ENCODE peak calls at places on chromosomes 16 and 17, in five cellular contexts. One of them, this sample, is unnamed.

GRCh38 chr16:67873435-67874146 is 739 bp downstream of the EDC4 start:
- DNase-seq in mesendoderm: no peak
- DNase-seq in H9: no peak
- DNase-seq in IMR-90: peak; percentile 7
- DNase-seq in trophoblast cell: no peak
- DNase-seq in this sample: peak; percentile 38

GRCh38 chr17:27443491-27443890 is 12.8 kb upstream of the KSR1 start:
- DNase-seq in mesendoderm: no peak
- DNase-seq in H9: no peak
- DNase-seq in IMR-90: no peak
- DNase-seq in trophoblast cell: no peak
- DNase-seq in this sample: no peak

GRCh38 chr17:62614142-62614541 is 13.3 kb upstream of the MRC2 start:
- DNase-seq in mesendoderm: peak; percentile 74
- DNase-seq in H9: no peak
- DNase-seq in IMR-90: peak; percentile 92
- DNase-seq in trophoblast cell: no peak
- DNase-seq in this sample: peak; percentile 69

GRCh38 chr16:72649254-72649944 is 398.5 kb downstream of the ZFHX3 start:
- DNase-seq in mesendoderm: no peak
- DNase-seq in H9: no peak
- DNase-seq in IMR-90: no peak
- DNase-seq in trophoblast cell: no peak
- DNase-seq in this sample: no peak

GRCh38 chr16:69187891-69188451 is 1.0 kb downstream of the SNTB2 start:
- DNase-seq in mesendoderm: no peak
- DNase-seq in H9: no peak
- DNase-seq in IMR-90: no peak
- DNase-seq in trophoblast cell: peak; percentile 35
- DNase-seq in this sample: peak; percentile 66

GRCh38 chr16:21971856-21972255 is 18.7 kb downstream of the UQCRC2 start:
- DNase-seq in mesendoderm: no peak
- DNase-seq in H9: no peak
- DNase-seq in IMR-90: no peak
- DNase-seq in trophoblast cell: no peak
- DNase-seq in this sample: no peak

GRCh38 chr17:5823219-5823618 is 238.9 kb upstream of the NLRP1 start:
- DNase-seq in mesendoderm: no peak
- DNase-seq in H9: peak; percentile 36
- DNase-seq in IMR-90: no peak
- DNase-seq in trophoblast cell: no peak
- DNase-seq in this sample: no peak

GRCh38 chr16:55499951-55500350 is 8.9 kb upstream of the LPCAT2 start:
- DNase-seq in mesendoderm: peak; percentile 43
- DNase-seq in H9: no peak
- DNase-seq in IMR-90: peak; percentile 99
- DNase-seq in trophoblast cell: peak; percentile 98
- DNase-seq in this sample: peak; percentile 100

GRCh38 chr17:28760987-28761562 is 17.3 kb downstream of the TRAF4 start:
- DNase-seq in mesendoderm: peak; percentile 82
- DNase-seq in H9: peak; percentile 94
- DNase-seq in IMR-90: peak; percentile 66
- DNase-seq in trophoblast cell: no peak
- DNase-seq in this sample: peak; percentile 48

GRCh38 chr17:35116845-35117244 is 2.8 kb downstream of the RAD51D start:
- DNase-seq in mesendoderm: peak; percentile 55
- DNase-seq in H9: peak; percentile 59
- DNase-seq in IMR-90: no peak
- DNase-seq in trophoblast cell: no peak
- DNase-seq in this sample: no peak
- H2AK5ac ChIP-seq in mesendoderm: no peak overlapping the region
- H2AK5ac ChIP-seq in H9: no peak overlapping the region
- H2AK5ac ChIP-seq in IMR-90: peak overlapping the region; percentile 66
- H2AK5ac ChIP-seq in trophoblast cell: no peak overlapping the region
- H2AK5ac ChIP-seq in this sample: peak overlapping the region; percentile 63

DNA sequence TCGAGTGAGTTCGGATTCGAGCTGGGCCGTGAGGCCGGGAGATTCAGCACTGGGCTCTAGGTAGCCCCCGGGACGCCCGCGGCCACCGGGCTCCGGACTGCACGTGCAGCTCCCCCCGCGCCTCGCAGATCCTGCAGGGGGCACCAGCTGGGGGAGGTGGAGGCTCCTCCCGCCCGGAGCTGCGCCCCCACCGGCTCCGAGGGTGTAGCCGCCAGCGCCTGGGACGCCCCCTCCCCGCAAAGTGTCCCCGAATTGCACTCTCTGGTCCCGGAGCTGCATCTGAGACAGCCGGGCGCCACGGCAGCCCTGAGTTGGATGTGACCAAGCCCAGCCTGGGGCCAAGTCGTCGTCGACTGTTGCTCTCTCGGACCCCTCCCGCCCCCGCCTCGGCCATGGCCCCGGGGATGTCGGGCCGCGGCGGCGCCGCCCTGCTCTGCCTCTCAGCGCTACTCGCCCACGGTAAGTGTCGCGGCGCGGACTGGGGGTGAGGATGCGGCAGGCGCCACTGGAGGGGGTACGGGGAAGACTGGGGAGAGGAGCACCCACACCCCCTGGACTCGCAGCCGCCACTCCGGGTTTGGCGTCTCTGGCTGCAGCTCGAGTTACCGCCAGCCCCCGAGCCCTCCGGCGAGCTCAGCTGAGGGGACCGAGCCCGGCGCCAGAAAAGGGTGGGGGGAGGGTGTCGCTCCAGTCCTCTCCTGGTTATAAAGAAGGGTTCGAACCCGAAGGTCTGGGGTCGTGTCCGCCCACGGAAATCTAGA is 1.5 kb downstream of the TMEM132E start:
- DNase-seq in mesendoderm: peak; percentile 25
- DNase-seq in H9: peak; percentile 57
- DNase-seq in IMR-90: no peak
- DNase-seq in trophoblast cell: no peak
- DNase-seq in this sample: no peak
- H2BK5ac ChIP-seq in mesendoderm: no peak overlapping the region
- H2BK5ac ChIP-seq in H9: no peak overlapping the region
- H2BK5ac ChIP-seq in IMR-90: no peak overlapping the region
- H2BK5ac ChIP-seq in trophoblast cell: no peak overlapping the region
- H2BK5ac ChIP-seq in this sample: no peak overlapping the region

GRCh38 chr16:84366208-84366607 is 2.1 kb upstream of the ATP2C2 start:
- DNase-seq in mesendoderm: no peak
- DNase-seq in H9: no peak
- DNase-seq in IMR-90: no peak
- DNase-seq in trophoblast cell: no peak
- DNase-seq in this sample: no peak
- H3K9ac ChIP-seq in mesendoderm: no peak overlapping the region
- H3K9ac ChIP-seq in H9: no peak overlapping the region
- H3K9ac ChIP-seq in IMR-90: no peak overlapping the region
- H3K9ac ChIP-seq in trophoblast cell: no peak overlapping the region
- H3K9ac ChIP-seq in this sample: no peak overlapping the region

DNA sequence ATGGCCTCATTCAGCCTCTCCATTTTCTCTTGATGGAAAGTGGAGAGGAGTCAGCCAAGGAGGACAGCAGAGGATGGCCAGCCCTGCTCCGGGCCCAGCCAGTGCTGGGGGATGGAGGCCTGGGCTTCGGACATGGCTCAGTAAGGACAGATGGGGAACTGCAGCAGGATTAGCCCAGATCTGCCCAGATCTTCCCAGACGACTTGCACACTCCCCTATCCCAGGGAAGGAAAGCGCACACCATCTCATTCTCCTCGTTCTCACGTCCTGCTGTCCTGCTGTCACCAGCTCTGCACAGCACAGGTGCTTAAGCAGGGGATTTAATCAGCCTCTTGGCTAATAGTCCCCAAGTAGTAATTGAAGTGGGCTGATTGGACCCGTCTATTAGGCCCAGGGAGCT is 100.2 kb upstream of the SDK2 start:
- DNase-seq in mesendoderm: no peak
- DNase-seq in H9: no peak
- DNase-seq in IMR-90: no peak
- DNase-seq in trophoblast cell: no peak
- DNase-seq in this sample: no peak
- H2AK5ac ChIP-seq in mesendoderm: no peak overlapping the region
- H2AK5ac ChIP-seq in H9: no peak overlapping the region
- H2AK5ac ChIP-seq in IMR-90: no peak overlapping the region
- H2AK5ac ChIP-seq in trophoblast cell: no peak overlapping the region
- H2AK5ac ChIP-seq in this sample: no peak overlapping the region

DNA sequence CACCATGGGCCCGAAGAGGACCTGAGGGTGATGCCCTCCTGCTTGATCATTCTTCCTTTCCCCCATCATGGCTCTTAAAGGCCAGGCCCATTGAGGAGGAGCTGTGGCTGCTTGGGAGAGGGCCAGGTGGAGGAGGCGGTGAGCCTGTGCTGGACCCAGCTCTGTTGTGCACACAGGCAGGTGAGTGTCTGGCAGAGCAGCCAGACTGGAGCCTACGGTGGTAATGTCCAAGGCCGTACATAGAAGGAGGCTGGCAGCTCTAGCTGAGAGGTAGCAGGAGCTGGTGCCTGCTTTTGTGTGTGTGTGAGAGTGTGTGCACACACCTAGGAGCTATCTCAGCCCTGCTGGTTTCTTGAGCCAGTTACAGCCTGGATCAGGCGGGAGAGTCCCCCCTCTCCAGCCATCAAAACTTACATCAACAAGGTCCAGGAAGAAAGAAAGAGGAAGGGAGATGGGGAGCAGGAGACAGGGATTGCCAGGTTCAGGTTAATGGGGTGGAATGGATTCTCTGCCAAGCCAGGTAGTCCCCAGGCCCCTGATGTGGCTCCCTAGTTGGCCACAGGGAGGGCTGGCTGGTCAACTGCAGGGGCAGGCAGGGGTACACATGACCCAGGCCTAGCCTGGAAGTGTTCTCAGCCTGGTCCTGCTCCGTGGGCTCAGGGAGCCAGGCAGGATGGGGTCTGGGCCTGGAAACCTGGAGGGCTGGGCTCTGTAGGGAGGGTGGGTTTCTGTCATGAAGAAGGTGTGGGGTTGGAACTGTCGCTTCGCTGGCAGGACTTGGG is 107.1 kb downstream of the RAP1GAP2 start:
- DNase-seq in mesendoderm: no peak
- DNase-seq in H9: peak; percentile 36
- DNase-seq in IMR-90: no peak
- DNase-seq in trophoblast cell: no peak
- DNase-seq in this sample: no peak
- H2BK5ac ChIP-seq in mesendoderm: no peak overlapping the region
- H2BK5ac ChIP-seq in H9: no peak overlapping the region
- H2BK5ac ChIP-seq in IMR-90: no peak overlapping the region
- H2BK5ac ChIP-seq in trophoblast cell: no peak overlapping the region
- H2BK5ac ChIP-seq in this sample: no peak overlapping the region

GRCh38 chr17:75507712-75508111 is 7.6 kb downstream of the CASKIN2 start:
- DNase-seq in mesendoderm: no peak
- DNase-seq in H9: no peak
- DNase-seq in IMR-90: no peak
- DNase-seq in trophoblast cell: no peak
- DNase-seq in this sample: no peak
- H3K9ac ChIP-seq in mesendoderm: no peak overlapping the region
- H3K9ac ChIP-seq in H9: no peak overlapping the region
- H3K9ac ChIP-seq in IMR-90: no peak overlapping the region
- H3K9ac ChIP-seq in trophoblast cell: no peak overlapping the region
- H3K9ac ChIP-seq in this sample: no peak overlapping the region

This sample was measured in mesenchymal stem cell.